ENCODE peak calls at places on chromosome 3, in five cellular contexts. One of them, this sample, is unnamed.

GRCh38 chr3:73558399-73559075 is 66.2 kb downstream of the PDZRN3 start:
- DNase-seq in mammary epithelial cell: no peak
- DNase-seq in H1: no peak
- DNase-seq in keratinocyte: no peak
- DNase-seq in GM23338: peak; percentile 38
- DNase-seq in this sample: no peak

GRCh38 chr3:181838940-181839914 is 127.5 kb downstream of the SOX2 start:
- DNase-seq in keratinocyte: no peak
- DNase-seq in H1: no peak
- DNase-seq in GM23338: no peak
- DNase-seq in mammary epithelial cell: no peak
- DNase-seq in this sample: no peak

GRCh38 chr3:24316887-24317383 is 177.7 kb downstream of the THRB start:
- DNase-seq in keratinocyte: no peak
- DNase-seq in H1: no peak
- DNase-seq in GM23338: no peak
- DNase-seq in mammary epithelial cell: peak; percentile 54
- DNase-seq in this sample: no peak

GRCh38 chr3:125116311-125117069 is 60.7 kb upstream of the HEG1 start:
- DNase-seq in keratinocyte: no peak
- DNase-seq in H1: no peak
- DNase-seq in GM23338: no peak
- DNase-seq in mammary epithelial cell: peak; percentile 82
- DNase-seq in this sample: peak; percentile 60

GRCh38 chr3:126781889-126782491 is 78.0 kb downstream of the CHCHD6 start:
- DNase-seq in mammary epithelial cell: peak; percentile 60
- DNase-seq in keratinocyte: peak; percentile 21
- DNase-seq in H1: no peak
- DNase-seq in GM23338: no peak
- DNase-seq in this sample: peak; percentile 85

GRCh38 chr3:43435706-43436105 is 149.4 kb downstream of the SNRK start:
- DNase-seq in H1: no peak
- DNase-seq in GM23338: peak; percentile 40
- DNase-seq in mammary epithelial cell: no peak
- DNase-seq in keratinocyte: no peak
- DNase-seq in this sample: no peak

GRCh38 chr3:165855581-165855980 is 18.4 kb upstream of the BCHE start:
- DNase-seq in GM23338: no peak
- DNase-seq in mammary epithelial cell: peak; percentile 79
- DNase-seq in H1: no peak
- DNase-seq in keratinocyte: peak; percentile 74
- DNase-seq in this sample: no peak

GRCh38 chr3:109921509-109921908 is 584.2 kb upstream of the DPPA4 start:
- DNase-seq in keratinocyte: no peak
- DNase-seq in GM23338: peak; percentile 15
- DNase-seq in H1: no peak
- DNase-seq in mammary epithelial cell: no peak
- DNase-seq in this sample: no peak

GRCh38 chr3:197380786-197381185 is 82.4 kb upstream of the DLG1 start:
- DNase-seq in GM23338: no peak
- DNase-seq in keratinocyte: no peak
- DNase-seq in mammary epithelial cell: peak; percentile 77
- DNase-seq in H1: no peak
- DNase-seq in this sample: no peak

GRCh38 chr3:195914648-195915473 is 6.5 kb upstream of the TNK2 start:
- DNase-seq in GM23338: peak; percentile 99
- DNase-seq in mammary epithelial cell: peak; percentile 100
- DNase-seq in H1: peak; percentile 97
- DNase-seq in keratinocyte: peak; percentile 100
- DNase-seq in this sample: peak; percentile 86

GRCh38 chr3:129663045-129663446 is 56.6 kb upstream of the PLXND1 start:
- DNase-seq in keratinocyte: peak; percentile 72
- DNase-seq in mammary epithelial cell: peak; percentile 91
- DNase-seq in H1: peak; percentile 43
- DNase-seq in GM23338: peak; percentile 69
- DNase-seq in this sample: no peak

GRCh38 chr3:71784914-71785593 is at the start of gene PROK2:
- DNase-seq in H1: no peak
- DNase-seq in GM23338: peak; percentile 77
- DNase-seq in mammary epithelial cell: no peak
- DNase-seq in keratinocyte: no peak
- DNase-seq in this sample: no peak

GRCh38 chr3:193656878-193657282 is 63.9 kb downstream of the OPA1 start:
- DNase-seq in GM23338: no peak
- DNase-seq in mammary epithelial cell: no peak
- DNase-seq in keratinocyte: no peak
- DNase-seq in H1: no peak
- DNase-seq in this sample: no peak

GRCh38 chr3:49023775-49024174 is 1.9 kb downstream of the NDUFAF3 start:
- DNase-seq in mammary epithelial cell: no peak
- DNase-seq in H1: no peak
- DNase-seq in keratinocyte: no peak
- DNase-seq in GM23338: no peak
- DNase-seq in this sample: no peak

GRCh38 chr3:40725026-40725425 is 200.3 kb downstream of the ZNF621 start:
- DNase-seq in GM23338: no peak
- DNase-seq in keratinocyte: no peak
- DNase-seq in H1: no peak
- DNase-seq in mammary epithelial cell: no peak
- DNase-seq in this sample: no peak

GRCh38 chr3:46553154-46553553 is 12.9 kb downstream of the LRRC2 start:
- DNase-seq in keratinocyte: no peak
- DNase-seq in GM23338: no peak
- DNase-seq in mammary epithelial cell: no peak
- DNase-seq in H1: no peak
- DNase-seq in this sample: no peak

GRCh38 chr3:124635169-124635539 is 95.1 kb upstream of the UMPS start:
- DNase-seq in mammary epithelial cell: no peak
- DNase-seq in H1: no peak
- DNase-seq in GM23338: no peak
- DNase-seq in keratinocyte: no peak
- DNase-seq in this sample: no peak

GRCh38 chr3:43764471-43764870 is 73.7 kb downstream of the ABHD5 start:
- DNase-seq in keratinocyte: no peak
- DNase-seq in GM23338: no peak
- DNase-seq in H1: no peak
- DNase-seq in mammary epithelial cell: no peak
- DNase-seq in this sample: no peak

GRCh38 chr3:188756241-188756640 is 415.5 kb upstream of the TPRG1 start:
- DNase-seq in keratinocyte: no peak
- DNase-seq in mammary epithelial cell: no peak
- DNase-seq in GM23338: no peak
- DNase-seq in H1: no peak
- DNase-seq in this sample: no peak

GRCh38 chr3:56613016-56613415 is 56.0 kb downstream of the CCDC66 start:
- DNase-seq in H1: no peak
- DNase-seq in keratinocyte: no peak
- DNase-seq in mammary epithelial cell: no peak
- DNase-seq in GM23338: no peak
- DNase-seq in this sample: no peak

GRCh38 chr3:50047426-50047825 is 41.3 kb upstream of the RBM5 start:
- DNase-seq in mammary epithelial cell: no peak
- DNase-seq in keratinocyte: no peak
- DNase-seq in H1: no peak
- DNase-seq in GM23338: peak; percentile 6
- DNase-seq in this sample: no peak

GRCh38 chr3:119380697-119381096 is 82.7 kb downstream of the TMEM39A start:
- DNase-seq in keratinocyte: no peak
- DNase-seq in GM23338: no peak
- DNase-seq in H1: no peak
- DNase-seq in mammary epithelial cell: no peak
- DNase-seq in this sample: no peak

GRCh38 chr3:66747251-66747650 is 246.4 kb upstream of the LRIG1 start:
- DNase-seq in GM23338: no peak
- DNase-seq in keratinocyte: no peak
- DNase-seq in H1: no peak
- DNase-seq in mammary epithelial cell: no peak
- DNase-seq in this sample: no peak

GRCh38 chr3:165920984-165921383 is 83.8 kb upstream of the BCHE start:
- DNase-seq in mammary epithelial cell: no peak
- DNase-seq in GM23338: no peak
- DNase-seq in keratinocyte: no peak
- DNase-seq in H1: no peak
- DNase-seq in this sample: no peak

GRCh38 chr3:140050977-140051957 is 116.3 kb downstream of the CLSTN2 start:
- DNase-seq in H1: peak; percentile 21
- DNase-seq in GM23338: peak; percentile 60
- DNase-seq in keratinocyte: peak; percentile 30
- DNase-seq in mammary epithelial cell: peak; percentile 12
- DNase-seq in this sample: no peak

GRCh38 chr3:11613851-11614491 is 29.7 kb downstream of the VGLL4 start:
- DNase-seq in GM23338: no peak
- DNase-seq in keratinocyte: no peak
- DNase-seq in mammary epithelial cell: no peak
- DNase-seq in H1: no peak
- DNase-seq in this sample: no peak

GRCh38 chr3:126435456-126436315 is 40.0 kb downstream of the ZXDC start:
- DNase-seq in GM23338: no peak
- DNase-seq in keratinocyte: no peak
- DNase-seq in H1: no peak
- DNase-seq in mammary epithelial cell: no peak
- DNase-seq in this sample: no peak

GRCh38 chr3:171874879-171875278 is 31.7 kb downstream of the TMEM212 start:
- DNase-seq in keratinocyte: no peak
- DNase-seq in mammary epithelial cell: no peak
- DNase-seq in GM23338: no peak
- DNase-seq in H1: no peak
- DNase-seq in this sample: no peak

GRCh38 chr3:48702320-48702921 is 14.6 kb downstream of the IP6K2 start:
- DNase-seq in keratinocyte: no peak
- DNase-seq in GM23338: peak; percentile 51
- DNase-seq in H1: no peak
- DNase-seq in mammary epithelial cell: no peak
- DNase-seq in this sample: no peak

GRCh38 chr3:57048052-57048671 is 12.3 kb upstream of the SPATA12 start:
- DNase-seq in H1: no peak
- DNase-seq in mammary epithelial cell: no peak
- DNase-seq in keratinocyte: no peak
- DNase-seq in GM23338: no peak
- DNase-seq in this sample: no peak

GRCh38 chr3:171115667-171116066 is 89.1 kb upstream of the SLC2A2 start:
- DNase-seq in GM23338: no peak
- DNase-seq in mammary epithelial cell: no peak
- DNase-seq in keratinocyte: no peak
- DNase-seq in H1: no peak
- DNase-seq in this sample: no peak

GRCh38 chr3:48634661-48635221 is 520 bp downstream of the SLC26A6 start:
- DNase-seq in H1: peak; percentile 46
- DNase-seq in mammary epithelial cell: peak; percentile 52
- DNase-seq in GM23338: peak; percentile 78
- DNase-seq in keratinocyte: no peak
- DNase-seq in this sample: no peak

GRCh38 chr3:112894258-112894657 is 47.6 kb upstream of the CD200R1L start:
- DNase-seq in mammary epithelial cell: peak; percentile 43
- DNase-seq in GM23338: peak; percentile 82
- DNase-seq in keratinocyte: no peak
- DNase-seq in H1: peak; percentile 36
- DNase-seq in this sample: no peak

GRCh38 chr3:43926073-43926472 is 235.3 kb downstream of the ABHD5 start:
- DNase-seq in mammary epithelial cell: no peak
- DNase-seq in GM23338: peak; percentile 48
- DNase-seq in H1: no peak
- DNase-seq in keratinocyte: no peak
- DNase-seq in this sample: no peak

DNA sequence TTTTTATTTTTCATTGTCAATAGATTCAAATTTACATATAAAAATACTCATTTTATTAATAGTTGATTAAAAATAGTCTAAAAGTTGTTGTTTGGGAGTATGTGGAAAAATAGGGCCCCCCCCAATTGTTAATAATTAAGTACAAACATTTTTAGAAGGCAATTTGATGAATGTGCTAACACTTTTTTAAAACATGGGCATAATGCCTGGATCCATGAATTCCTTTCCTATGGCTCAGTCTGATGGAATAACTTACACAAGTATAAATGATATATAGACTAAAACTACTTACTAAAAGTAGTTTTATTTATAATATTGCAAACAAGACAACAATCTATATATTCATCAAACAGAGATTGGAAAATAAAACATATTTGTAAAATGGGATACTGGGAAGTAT is 247.3 kb upstream of the LRRN1 start:
- DNase-seq in mammary epithelial cell: no peak
- DNase-seq in keratinocyte: no peak
- DNase-seq in GM23338: no peak
- DNase-seq in H1: no peak
- DNase-seq in this sample: no peak
- TF ChIP-seq CTCF in mammary epithelial cell: no peak
- TF ChIP-seq CTCF in keratinocyte: no peak
- TF ChIP-seq CTCF in GM23338: no peak
- TF ChIP-seq CTCF in H1: no peak
- TF ChIP-seq CTCF in this sample: no peak

GRCh38 chr3:9676780-9677179 is 26.9 kb upstream of the CPNE9 start:
- DNase-seq in GM23338: no peak
- DNase-seq in H1: no peak
- DNase-seq in mammary epithelial cell: no peak
- DNase-seq in keratinocyte: no peak
- DNase-seq in this sample: no peak
- H3K36me3 ChIP-seq in GM23338: peaks cover 14% of the 10 kb centered on the region
- H3K36me3 ChIP-seq in H1: peaks cover 36% of the 10 kb centered on the region
- H3K36me3 ChIP-seq in mammary epithelial cell: peaks cover 19% of the 10 kb centered on the region
- H3K36me3 ChIP-seq in keratinocyte: peaks cover 41% of the 10 kb centered on the region
- H3K36me3 ChIP-seq in this sample: peaks cover 34% of the 10 kb centered on the region

GRCh38 chr3:138349926-138350665 is 1.7 kb downstream of the MRAS start:
- DNase-seq in GM23338: no peak
- DNase-seq in H1: no peak
- DNase-seq in keratinocyte: no peak
- DNase-seq in mammary epithelial cell: no peak
- DNase-seq in this sample: no peak
- TF ChIP-seq CTCF in GM23338: no peak
- TF ChIP-seq CTCF in H1: no peak
- TF ChIP-seq CTCF in keratinocyte: no peak
- TF ChIP-seq CTCF in mammary epithelial cell: no peak
- TF ChIP-seq CTCF in this sample: no peak

GRCh38 chr3:155093261-155093660 is 13.1 kb downstream of the MME start:
- DNase-seq in mammary epithelial cell: peak; percentile 43
- DNase-seq in GM23338: no peak
- DNase-seq in H1: no peak
- DNase-seq in keratinocyte: no peak
- DNase-seq in this sample: no peak

GRCh38 chr3:155084567-155084966 is 4.4 kb downstream of the MME start:
- DNase-seq in H1: no peak
- DNase-seq in keratinocyte: no peak
- DNase-seq in GM23338: no peak
- DNase-seq in mammary epithelial cell: no peak
- DNase-seq in this sample: no peak

GRCh38 chr3:155089495-155089894 is 9.4 kb downstream of the MME start:
- DNase-seq in GM23338: no peak
- DNase-seq in mammary epithelial cell: no peak
- DNase-seq in H1: no peak
- DNase-seq in keratinocyte: no peak
- DNase-seq in this sample: no peak

GRCh38 chr3:155086041-155086440 is 5.9 kb downstream of the MME start:
- DNase-seq in GM23338: no peak
- DNase-seq in mammary epithelial cell: no peak
- DNase-seq in H1: no peak
- DNase-seq in keratinocyte: no peak
- DNase-seq in this sample: no peak

GRCh38 chr3:155088705-155089380 is 8.7 kb downstream of the MME start:
- DNase-seq in H1: no peak
- DNase-seq in mammary epithelial cell: no peak
- DNase-seq in keratinocyte: no peak
- DNase-seq in GM23338: no peak
- DNase-seq in this sample: no peak
- H3K36me3 ChIP-seq in H1: no peaks in the 10 kb centered on the region
- H3K36me3 ChIP-seq in mammary epithelial cell: no peaks in the 10 kb centered on the region
- H3K36me3 ChIP-seq in keratinocyte: no peaks in the 10 kb centered on the region
- H3K36me3 ChIP-seq in GM23338: peaks cover 4% of the 10 kb centered on the region
- H3K36me3 ChIP-seq in this sample: peaks cover 17% of the 10 kb centered on the region

GRCh38 chr3:62554264-62554799 is 181.0 kb upstream of the FEZF2 start:
- DNase-seq in keratinocyte: no peak
- DNase-seq in GM23338: peak; percentile 73
- DNase-seq in H1: no peak
- DNase-seq in mammary epithelial cell: no peak
- DNase-seq in this sample: no peak
- TF ChIP-seq CTCF in keratinocyte: peak; percentile 45
- TF ChIP-seq CTCF in GM23338: peak; percentile 65
- TF ChIP-seq CTCF in H1: peak; percentile 72
- TF ChIP-seq CTCF in mammary epithelial cell: peak; percentile 46
- TF ChIP-seq CTCF in this sample: peak; percentile 36

This sample was measured in BJ.